ENCODE peak calls at places on chromosomes 7 and 10, in four cellular contexts. F, E, N and Z are unnamed samples. For H4K20me1, the result is how much of the 10 kb centered on the place peaks cover.

GRCh38 chr10:33571616-33572015 is 237.1 kb upstream of the NRP1 start:
- DNase-seq in E (no peak), F (no peak), N (no peak), Z (no peak)

GRCh38 chr10:91410638-91411367 is 659 bp downstream of the HECTD2 start:
- DNase-seq in E (no peak), F (peak), N (no peak), Z (peak)

GRCh38 chr10:123569436-123570010 is 96.6 kb upstream of the GPR26 start:
- DNase-seq in F (no peak), E (no peak), N (no peak), Z (no peak)

GRCh38 chr10:124213471-124213870 is 120.1 kb upstream of the CHST15 start:
- DNase-seq in E (no peak), F (no peak), N (no peak), Z (no peak)

GRCh38 chr7:75654855-75655254 is 83.9 kb downstream of the HIP1 start:
- DNase-seq in N (no peak), F (no peak), E (no peak), Z (no peak)

GRCh38 chr10:10914129-10914528 is 103.5 kb upstream of the CELF2 start:
- DNase-seq in N (no peak), E (no peak), F (no peak), Z (no peak)

GRCh38 chr7:128148676-128149075 is 92.4 kb upstream of the LEP start:
- DNase-seq in E (no peak), F (no peak), N (no peak), Z (no peak)

GRCh38 chr7:31518766-31519165 is 4.9 kb downstream of the ITPRID1 start:
- DNase-seq in E (no peak), F (no peak), N (no peak), Z (no peak)

GRCh38 chr10:58457761-58458616 is 54.7 kb upstream of the BICC1 start:
- DNase-seq in F (no peak), N (no peak), E (no peak), Z (peak)

GRCh38 chr7:28144266-28144665 is 36.3 kb downstream of the JAZF1 start:
- DNase-seq in E (peak), N (no peak), F (peak), Z (no peak)

GRCh38 chr10:88499569-88500470 is 83.3 kb downstream of the RNLS start:
- DNase-seq in E (peak), N (no peak), F (peak), Z (peak)

GRCh38 chr7:129401968-129402860 is 32.0 kb upstream of the STRIP2 start:
- DNase-seq in E (no peak), F (no peak), N (no peak), Z (no peak)

GRCh38 chr7:28832669-28833068 is 125.5 kb downstream of the TRIL start:
- DNase-seq in F (no peak), E (no peak), N (no peak), Z (no peak)

GRCh38 chr10:16995867-16996529 is 133.6 kb downstream of the CUBN start:
- DNase-seq in E (peak), F (peak), N (no peak), Z (peak)

GRCh38 chr7:86391813-86392212 is 251.9 kb upstream of the GRM3 start:
- DNase-seq in E (no peak), F (no peak), N (no peak), Z (no peak)
- H4K20me1 ChIP-seq in E (under half), F (under half), N (under half), Z (under half)

GRCh38 chr7:46550864-46551263 is 629.8 kb upstream of the IGFBP3 start:
- DNase-seq in E (no peak), N (no peak), F (no peak), Z (no peak)
- TF ChIP-seq CTCF in E (no peak), N (no peak), F (no peak), Z (no peak)

GRCh38 chr10:101223274-101224059 is 5.8 kb downstream of the LBX1 start:
- DNase-seq in N (no peak), F (no peak), E (peak), Z (no peak)

GRCh38 chr10:101224060-101224909 is 5.0 kb downstream of the LBX1 start:
- DNase-seq in E (peak), F (no peak), N (no peak), Z (no peak)

GRCh38 chr10:101225846-101226361 is 3.4 kb downstream of the LBX1 start:
- DNase-seq in N (no peak), F (no peak), E (peak), Z (no peak)

GRCh38 chr10:101226506-101226887 is 2.8 kb downstream of the LBX1 start:
- DNase-seq in E (peak), F (no peak), N (no peak), Z (no peak)

GRCh38 chr10:101224910-101225823 is 4.1 kb downstream of the LBX1 start:
- DNase-seq in E (peak), F (no peak), N (no peak), Z (no peak)
- TF ChIP-seq EZH2 in E (peak), F (peak), N (no peak), Z (peak)

GRCh38 chr7:134784251-134785049 is 5.0 kb downstream of the CALD1 start:
- DNase-seq in F (peak), N (no peak), E (no peak), Z (no peak)

GRCh38 chr7:134787720-134788119 is 8.3 kb downstream of the CALD1 start:
- DNase-seq in N (no peak), E (no peak), F (no peak), Z (no peak)

GRCh38 chr7:134787064-134787463 is 7.6 kb downstream of the CALD1 start:
- DNase-seq in E (no peak), F (no peak), N (no peak), Z (no peak)

GRCh38 chr7:134788191-134788590 is 8.8 kb downstream of the CALD1 start:
- DNase-seq in E (no peak), F (no peak), N (no peak), Z (no peak)

GRCh38 chr7:134785842-134786241 is 6.4 kb downstream of the CALD1 start:
- DNase-seq in E (no peak), F (no peak), N (no peak), Z (no peak)
- H4K20me1 ChIP-seq in E (under half), F (under half), N (under half), Z (under half)

DNA sequence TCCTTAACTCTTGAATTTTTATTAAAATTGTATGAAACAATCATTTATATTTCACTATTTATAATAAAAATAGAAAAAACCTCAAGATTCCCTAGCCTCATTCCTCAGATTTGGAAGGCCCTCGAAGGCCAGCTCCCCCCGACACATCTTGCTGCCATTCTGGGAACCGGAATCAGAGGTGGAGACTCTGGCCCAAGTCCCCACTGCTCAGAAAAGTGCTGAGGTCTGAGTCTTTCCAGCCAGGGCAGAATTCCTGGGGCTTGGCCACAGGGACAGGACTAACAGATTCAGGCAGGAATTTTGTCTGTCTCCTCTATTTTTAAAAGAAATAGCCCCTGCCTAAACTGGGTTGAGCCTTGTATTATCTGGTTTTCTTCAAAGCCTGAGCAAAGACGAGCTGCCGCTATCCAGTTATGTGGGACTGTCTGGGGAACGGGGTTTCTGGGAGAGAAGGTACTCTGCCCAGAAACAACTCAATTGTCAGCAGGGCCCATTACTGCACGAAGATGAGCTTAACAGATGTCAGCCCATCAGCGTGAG is 110.6 kb downstream of the WDR11 start:
- DNase-seq in N (no peak), F (no peak), E (no peak), Z (no peak)
- TF ChIP-seq CTCF in N (no peak), F (no peak), E (no peak), Z (no peak)

GRCh38 chr10:101219946-101220451 is 9.3 kb downstream of the LBX1 start:
- DNase-seq in N (no peak), E (no peak), F (no peak), Z (no peak)

GRCh38 chr10:101219137-101219945 is 9.9 kb downstream of the LBX1 start:
- DNase-seq in E (no peak), F (no peak), N (no peak), Z (no peak)

GRCh38 chr10:101221479-101222246 is 7.6 kb downstream of the LBX1 start:
- DNase-seq in E (no peak), N (no peak), F (no peak), Z (no peak)

GRCh38 chr10:101222247-101222531 is 7.1 kb downstream of the LBX1 start:
- DNase-seq in F (no peak), E (no peak), N (no peak), Z (no peak)

GRCh38 chr10:101222683-101223273 is 6.5 kb downstream of the LBX1 start:
- DNase-seq in F (no peak), N (no peak), E (peak), Z (no peak)
- TF ChIP-seq EZH2 in F (peak), N (no peak), E (peak), Z (peak)

DNA sequence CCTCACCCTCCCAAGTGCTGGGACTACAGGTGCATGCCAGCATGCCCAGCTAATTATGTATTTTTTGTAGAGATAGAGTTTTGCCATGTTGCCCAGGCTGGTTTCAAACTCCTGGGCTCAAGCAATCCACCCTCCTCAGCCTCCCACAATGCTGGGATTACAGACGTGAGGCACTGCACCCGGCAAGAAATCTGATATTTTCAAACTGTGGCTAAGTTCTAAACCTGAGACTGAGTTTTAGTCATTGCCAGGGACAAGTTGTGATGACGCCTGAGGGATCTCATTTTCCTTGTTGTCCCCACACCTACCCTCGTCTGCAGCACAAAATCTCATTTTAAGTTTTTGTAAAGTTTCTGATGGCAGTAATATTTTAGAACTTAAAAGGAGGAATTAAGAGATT is 9.8 kb downstream of the AUTS2 start:
- DNase-seq in F (no peak), N (no peak), E (no peak), Z (no peak)
- H4K20me1 ChIP-seq in F (under half), N (under half), E (half or more), Z (under half)

DNA sequence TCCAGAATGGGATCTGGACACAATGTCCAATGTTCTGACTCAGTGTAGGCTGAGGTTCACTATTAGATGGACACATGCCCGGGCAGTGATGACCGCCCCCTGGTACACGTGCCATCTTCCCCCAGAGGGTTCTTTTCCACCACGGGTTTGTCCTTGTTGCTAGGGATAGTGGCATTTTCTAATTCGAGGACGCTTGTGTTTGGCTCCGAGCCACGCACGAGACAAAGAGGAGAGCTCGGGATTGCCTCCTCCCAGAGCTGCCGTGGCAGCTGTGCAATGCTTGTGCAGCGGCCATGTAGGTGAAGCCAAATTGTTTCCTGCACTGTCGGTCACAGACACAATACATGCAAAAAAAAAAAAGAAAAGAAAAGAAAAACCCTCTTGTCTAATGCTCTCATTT is 207.5 kb downstream of the PAXIP1 start:
- DNase-seq in E (no peak), N (no peak), F (no peak), Z (no peak)
- TF ChIP-seq CTCF in E (no peak), N (no peak), F (no peak), Z (no peak)

DNA sequence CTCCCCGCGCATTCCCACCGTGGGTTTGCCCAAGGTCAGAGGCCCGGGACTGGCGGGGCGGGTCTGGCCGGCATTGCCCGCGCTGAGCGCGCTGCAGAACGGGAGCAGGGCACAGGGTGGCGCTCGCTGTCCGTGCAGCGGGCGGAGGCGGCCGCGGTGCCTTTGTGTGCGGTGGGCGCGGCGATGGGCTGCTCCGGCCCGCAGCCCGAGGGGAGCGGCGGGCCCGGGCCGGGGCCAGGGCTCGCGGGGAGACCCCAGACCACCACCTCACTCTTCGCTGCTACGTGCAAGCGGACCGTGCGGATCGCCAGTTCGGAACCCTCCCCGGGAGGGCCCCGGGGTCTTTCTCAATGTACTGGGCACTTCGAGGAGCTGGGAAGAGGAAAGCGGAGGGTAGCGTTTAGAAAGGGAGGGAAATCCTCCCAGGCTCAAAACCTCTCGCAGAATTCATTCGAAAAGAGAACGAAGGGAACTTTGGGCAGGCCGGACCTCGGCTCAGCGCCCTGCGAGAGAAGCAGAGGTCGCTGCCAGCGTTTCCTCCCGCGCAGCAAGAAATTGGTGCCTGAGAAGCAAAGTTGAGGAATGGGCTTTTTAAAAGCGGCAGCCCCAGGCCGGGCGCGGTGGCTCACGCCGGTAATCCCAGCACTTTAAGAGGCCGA is 8.5 kb downstream of the SP8 start:
- DNase-seq in F (peak), E (peak), N (no peak), Z (no peak)
- TF ChIP-seq EZH2 in F (no peak), E (no peak), N (no peak), Z (peak)

GRCh38 chr10:593421-593820 is 96.0 kb downstream of the DIP2C start:
- DNase-seq in E (no peak), N (no peak), F (no peak), Z (no peak)

GRCh38 chr10:595473-595872 is 94.0 kb downstream of the DIP2C start:
- DNase-seq in E (no peak), N (no peak), F (no peak), Z (no peak)

GRCh38 chr10:593901-594457 is 95.5 kb downstream of the DIP2C start:
- DNase-seq in F (no peak), E (no peak), N (no peak), Z (peak)

GRCh38 chr10:593016-593415 is 96.5 kb downstream of the DIP2C start:
- DNase-seq in E (no peak), N (no peak), F (no peak), Z (no peak)

GRCh38 chr10:594584-595270 is 94.7 kb downstream of the DIP2C start:
- DNase-seq in F (no peak), E (no peak), N (no peak), Z (no peak)
- H4K20me1 ChIP-seq in F (under half), E (under half), N (under half), Z (under half)